ENCODE peak calls at places on chromosomes 7 and 10, in seven cellular contexts. F is heart left ventricle, R is tibial artery, M is psoas muscle, K is left ventricle myocardium inferior, J is mucosa of descending colon, W is Panc1. D is an unnamed sample. For H3K36me3, the result is how much of the 10 kb centered on the place peaks cover.

GRCh38 chr7:144404911-144405310 is 1.4 kb upstream of the NOBOX start:
- DNase-seq in J (no peak), W (no peak), F (no peak), R (no peak), M (no peak), K (no peak), D (no peak)

GRCh38 chr10:3330687-3331086 is 158.1 kb upstream of the PITRM1 start:
- DNase-seq in F (no peak), K (no peak), R (peak), J (no peak), M (peak), W (no peak), D (no peak)

GRCh38 chr7:21261627-21262564 is 166.0 kb upstream of the SP4 start:
- DNase-seq in M (peak), J (no peak), R (no peak), F (peak), W (no peak), K (no peak), D (peak)

GRCh38 chr10:124005991-124006392 is 87.4 kb downstream of the CHST15 start:
- DNase-seq in M (no peak), K (no peak), W (no peak), R (no peak), J (peak), F (no peak), D (peak)

GRCh38 chr10:105952153-105952552 is 1212.4 kb downstream of the SORCS1 start:
- DNase-seq in J (no peak), K (no peak), M (no peak), F (no peak), W (no peak), R (no peak), D (no peak)

GRCh38 chr7:18900801-18901200 is 216.6 kb downstream of the TWIST1 start:
- DNase-seq in J (no peak), W (no peak), K (no peak), F (no peak), R (no peak), M (no peak), D (no peak)

GRCh38 chr7:26567263-26567662 is 275.6 kb downstream of the SNX10 start:
- DNase-seq in J (no peak), R (no peak), W (no peak), K (no peak), F (no peak), M (no peak), D (no peak)

GRCh38 chr10:31759124-31759798 is 169.4 kb downstream of the ARHGAP12 start:
- DNase-seq in J (peak), W (no peak), M (peak), F (peak), K (no peak), R (peak), D (peak)

GRCh38 chr7:21368317-21368716 is 59.6 kb upstream of the SP4 start:
- DNase-seq in K (no peak), J (no peak), R (no peak), M (no peak), F (no peak), W (no peak), D (no peak)

GRCh38 chr7:20327047-20327446 is 3.7 kb upstream of the ITGB8 start:
- DNase-seq in W (no peak), R (no peak), K (no peak), J (no peak), F (no peak), M (no peak), D (no peak)

GRCh38 chr10:34172936-34173533 is 642.1 kb downstream of the PARD3 start:
- DNase-seq in K (no peak), W (no peak), R (no peak), F (no peak), M (no peak), J (no peak), D (no peak)

GRCh38 chr10:43864622-43865021 is 215.9 kb upstream of the ZNF32 start:
- DNase-seq in F (no peak), J (no peak), M (no peak), R (no peak), K (no peak), W (no peak), D (no peak)

GRCh38 chr7:151378011-151378410 is 31.8 kb downstream of the WDR86 start:
- DNase-seq in R (no peak), K (no peak), W (no peak), M (no peak), F (no peak), J (no peak), D (no peak)

GRCh38 chr7:103307487-103308231 is 10.4 kb downstream of the PMPCB start:
- DNase-seq in W (no peak), M (no peak), R (no peak), F (no peak), K (no peak), J (no peak), D (no peak)

GRCh38 chr10:2898509-2898860 is 168.9 kb upstream of the PFKP start:
- DNase-seq in M (no peak), F (no peak), K (no peak), R (no peak), J (no peak), W (no peak), D (no peak)

GRCh38 chr10:81876253-81876731 is 1.3 kb downstream of the NRG3 start:
- DNase-seq in W (no peak), K (no peak), M (no peak), J (no peak), R (no peak), F (no peak), D (peak)

GRCh38 chr7:97145068-97145467 is 27.6 kb downstream of the SDHAF3 start:
- DNase-seq in W (peak), K (no peak), F (no peak), R (no peak), M (no peak), J (no peak), D (no peak)

GRCh38 chr10:65341323-65341922 is 1584.4 kb upstream of the LRRTM3 start:
- DNase-seq in W (no peak), K (no peak), F (peak), J (no peak), R (no peak), M (no peak), D (peak)

GRCh38 chr10:23439452-23439919 is 611 bp downstream of the OTUD1 start:
- DNase-seq in F (no peak), J (no peak), K (peak), R (no peak), W (no peak), M (no peak), D (peak)

GRCh38 chr7:24907311-24907886 is 72.6 kb downstream of the OSBPL3 start:
- DNase-seq in R (no peak), F (no peak), K (no peak), M (no peak), J (no peak), W (peak), D (no peak)

GRCh38 chr10:78726171-78726570 is 342.6 kb upstream of the ZMIZ1 start:
- DNase-seq in F (no peak), K (no peak), M (no peak), W (no peak), R (no peak), J (no peak), D (peak)

GRCh38 chr10:79386637-79387465 is 39.6 kb downstream of the PPIF start:
- DNase-seq in M (no peak), K (peak), R (peak), W (no peak), F (peak), J (peak), D (no peak)

GRCh38 chr10:132385721-132386418 is 11.1 kb upstream of the PWWP2B start:
- DNase-seq in M (peak), R (peak), F (no peak), W (no peak), K (no peak), J (peak), D (no peak)

GRCh38 chr10:93947524-93947923 is 46.2 kb upstream of the PLCE1 start:
- DNase-seq in M (no peak), R (no peak), W (no peak), J (no peak), F (no peak), K (no peak), D (no peak)

GRCh38 chr10:93945814-93946213 is 47.9 kb upstream of the PLCE1 start:
- DNase-seq in K (no peak), M (no peak), J (no peak), F (no peak), R (no peak), W (no peak), D (no peak)

GRCh38 chr10:93941603-93942002 is 47.8 kb downstream of the SLC35G1 start:
- DNase-seq in F (no peak), J (no peak), R (no peak), W (no peak), M (no peak), K (no peak), D (no peak)

GRCh38 chr10:93951905-93952304 is 41.8 kb upstream of the PLCE1 start:
- DNase-seq in R (no peak), F (no peak), W (no peak), K (no peak), M (no peak), J (no peak), D (no peak)

DNA sequence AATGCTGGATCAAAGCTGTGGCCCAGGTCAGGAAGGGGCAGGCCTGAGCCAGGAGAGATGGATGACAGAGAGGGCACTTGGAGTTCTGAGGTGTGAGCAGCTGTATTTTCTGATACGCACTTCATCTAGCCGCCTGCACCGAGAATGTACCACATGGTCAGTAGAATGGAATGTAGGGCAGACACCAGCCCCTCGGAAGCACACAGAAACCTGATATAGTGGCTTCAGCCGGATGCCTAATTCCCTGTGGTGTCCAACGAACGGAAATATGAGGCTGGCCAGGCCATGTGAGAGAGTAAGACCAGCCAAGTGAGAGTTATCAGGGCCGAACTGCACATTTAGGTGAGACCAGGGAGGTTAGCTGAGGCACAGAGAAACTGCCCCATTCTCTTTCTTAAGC is 46.7 kb upstream of the PLCE1 start:
- DNase-seq in M (peak), W (no peak), F (peak), K (peak), J (no peak), R (no peak), D (no peak)
- H3K36me3 ChIP-seq in M (under half), W (under half), F (under half), K (under half), J (under half), R (under half), D (under half)

GRCh38 chr10:26860542-26861325 is at the start of gene ABI1:
- DNase-seq in F (peak), M (peak), K (peak), R (peak), J (peak), W (peak), D (peak)
- TF ChIP-seq CTCF in F (peak), M (no peak), K (no peak), R (peak), J (peak), W (peak), D (peak)

DNA sequence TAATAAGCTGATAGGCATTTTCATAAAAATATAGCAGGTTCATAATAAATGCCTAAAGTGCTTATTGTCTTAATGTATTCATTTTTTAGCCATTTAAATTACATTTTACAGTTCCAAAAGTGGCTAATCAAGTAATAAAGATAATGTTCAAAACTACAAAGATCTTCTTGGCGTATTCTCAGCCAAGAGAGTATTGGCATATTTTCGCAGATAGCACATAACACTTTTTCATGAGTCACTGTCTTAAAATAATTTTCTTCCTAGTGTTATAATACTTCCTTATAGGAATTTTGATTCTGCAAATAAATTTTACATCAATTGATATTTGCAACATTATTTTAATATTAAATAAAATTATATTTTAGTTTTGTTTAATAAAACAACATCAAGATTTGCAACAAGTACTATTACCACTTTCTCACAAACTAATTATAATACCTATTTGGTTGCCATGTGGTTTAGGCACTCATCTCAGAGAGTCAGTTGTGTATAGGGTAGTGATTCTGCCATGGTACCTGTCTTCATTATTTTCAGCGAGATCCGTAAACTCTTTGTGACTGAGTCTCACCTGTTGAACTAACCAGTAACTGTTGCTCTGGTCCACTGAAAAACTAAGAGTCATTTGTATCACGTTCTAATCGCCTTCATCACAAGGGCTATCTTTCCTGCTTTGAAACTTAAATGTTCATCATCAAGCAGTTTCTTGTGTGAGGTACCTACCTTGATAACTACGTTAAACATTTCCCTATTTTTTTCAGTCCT is 152.5 kb upstream of the AKR1E2 start:
- DNase-seq in M (no peak), J (no peak), F (no peak), R (no peak), W (no peak), K (no peak), D (no peak)
- H3K4me3 ChIP-seq in M (no peak), J (no peak), F (no peak), R (no peak), W (no peak), K (no peak), D (no peak)

GRCh38 chr10:98168766-98169165 is 34.3 kb downstream of the R3HCC1L start:
- DNase-seq in K (no peak), J (no peak), W (no peak), R (no peak), F (no peak), M (no peak), D (no peak)
- H3K36me3 ChIP-seq in K (under half), J (under half), W (under half), R (under half), F (under half), M (under half), D (under half)

DNA sequence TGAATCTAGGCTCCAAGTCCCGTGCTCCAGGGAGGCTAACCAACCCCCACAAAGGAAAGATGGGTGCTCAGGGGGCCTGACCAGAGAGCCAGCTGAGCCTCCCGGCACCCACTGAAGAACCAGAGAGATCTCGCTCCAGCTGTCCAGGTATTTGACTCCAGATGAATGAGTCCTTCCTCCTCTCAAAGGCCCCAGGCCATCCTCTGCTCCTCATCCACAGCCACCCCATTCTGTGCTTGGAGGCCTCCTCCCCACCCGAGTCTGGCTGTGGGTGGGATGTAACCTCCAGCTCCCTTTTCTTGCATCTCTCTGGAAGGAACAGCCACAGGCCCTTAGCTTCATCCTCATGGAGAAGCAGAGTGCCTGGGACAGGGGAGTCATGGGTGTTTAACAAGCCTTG is 44.6 kb downstream of the VSTM4 start:
- DNase-seq in F (no peak), W (no peak), J (no peak), M (no peak), K (no peak), R (no peak), D (no peak)
- TF ChIP-seq CTCF in F (no peak), W (no peak), J (no peak), M (no peak), K (no peak), R (no peak), D (no peak)

D was measured in BE2C.